ENCODE peak calls at places on chromosome 11, in eight cellular contexts. U is vagina, P is neuronal stem cell, R is brain microvascular endothelial cell, N is heart left ventricle, I is sigmoid colon, V is right cardiac atrium, Q is psoas muscle. C is an unnamed sample.

GRCh38 chr11:11391169-11391568 is 38.1 kb upstream of the CSNK2A3 start:
- DNase-seq in V (no peak), R (no peak), U (no peak), I (no peak), Q (no peak), P (no peak), N (no peak), C (no peak)

GRCh38 chr11:6618117-6619020 is 853 bp downstream of the TPP1 start:
- DNase-seq in V (no peak), R (peak), Q (no peak), N (no peak), U (no peak), I (peak), P (no peak), C (peak)

GRCh38 chr11:57364851-57365660 is 15.9 kb downstream of the PRG3 start:
- DNase-seq in N (no peak), V (no peak), R (no peak), P (no peak), I (no peak), Q (no peak), U (no peak), C (no peak)

GRCh38 chr11:77073328-77074001 is 6.7 kb downstream of the CAPN5 start:
- DNase-seq in N (peak), R (peak), I (peak), U (peak), Q (peak), V (peak), P (no peak), C (peak)

GRCh38 chr11:116558504-116559252 is 214.1 kb downstream of the BUD13 start:
- DNase-seq in I (no peak), V (no peak), U (no peak), R (peak), Q (no peak), N (no peak), P (no peak), C (no peak)

GRCh38 chr11:297666-298405 is 1.5 kb downstream of the IFITM5 start:
- DNase-seq in P (no peak), I (peak), V (peak), Q (peak), U (no peak), N (peak), R (no peak), C (no peak)

GRCh38 chr11:79039122-79039521 is 401.7 kb downstream of the TENM4 start:
- DNase-seq in N (no peak), Q (no peak), P (no peak), U (no peak), I (no peak), R (no peak), V (no peak), C (no peak)

GRCh38 chr11:118672865-118673264 is 6.6 kb downstream of the TREH start:
- DNase-seq in R (no peak), V (no peak), U (no peak), P (no peak), N (no peak), Q (no peak), I (no peak), C (no peak)

GRCh38 chr11:69292221-69292648 is 1.7 kb upstream of the MYEOV start:
- DNase-seq in N (no peak), V (no peak), P (peak), Q (no peak), U (no peak), R (no peak), I (no peak), C (no peak)

GRCh38 chr11:123461164-123461563 is 31.1 kb downstream of the GRAMD1B start:
- DNase-seq in U (no peak), V (peak), Q (peak), I (peak), P (no peak), N (peak), R (no peak), C (no peak)

GRCh38 chr11:90669094-90669493 is 446.2 kb upstream of the CHORDC1 start:
- DNase-seq in P (no peak), N (no peak), U (no peak), Q (no peak), I (no peak), V (no peak), R (no peak), C (no peak)

GRCh38 chr11:116162541-116163230 is 610.1 kb downstream of the BUD13 start:
- DNase-seq in P (peak), R (no peak), N (no peak), Q (no peak), V (peak), U (peak), I (no peak), C (no peak)

GRCh38 chr11:110186867-110187266 is 93.7 kb downstream of the ZC3H12C start:
- DNase-seq in V (no peak), Q (no peak), N (no peak), I (no peak), P (no peak), U (no peak), R (no peak), C (no peak)

GRCh38 chr11:91804057-91804456 is 420.6 kb upstream of the FAT3 start:
- DNase-seq in Q (no peak), I (no peak), N (no peak), R (peak), V (no peak), U (no peak), P (no peak), C (no peak)

GRCh38 chr11:111360150-111361043 is 18.7 kb downstream of the POU2AF1 start:
- DNase-seq in N (no peak), R (no peak), P (no peak), I (no peak), V (no peak), U (peak), Q (no peak), C (peak)

GRCh38 chr11:2762031-2762380 is 62.2 kb upstream of the KCNQ1OT1 start:
- DNase-seq in N (no peak), I (peak), R (no peak), V (no peak), U (no peak), P (no peak), Q (no peak), C (no peak)

GRCh38 chr11:118889796-118890195 is 6.1 kb downstream of the CXCR5 start:
- DNase-seq in P (no peak), Q (peak), N (peak), I (no peak), R (peak), V (peak), U (peak), C (peak)

GRCh38 chr11:47234669-47235075 is 13.9 kb downstream of the ACP2 start:
- DNase-seq in V (no peak), P (no peak), Q (no peak), R (peak), N (peak), I (peak), U (no peak), C (peak)

GRCh38 chr11:34335331-34335730 is 22.5 kb downstream of the ABTB2 start:
- DNase-seq in P (no peak), V (no peak), Q (no peak), I (no peak), R (no peak), N (no peak), U (no peak), C (no peak)

GRCh38 chr11:1074244-1075221 is at the start of gene MUC2:
- DNase-seq in N (no peak), I (peak), P (no peak), R (no peak), U (no peak), Q (peak), V (no peak), C (no peak)

GRCh38 chr11:118953265-118953664 is 2.8 kb upstream of the UPK2 start:
- DNase-seq in P (peak), U (no peak), N (no peak), Q (no peak), I (no peak), V (no peak), R (peak), C (no peak)

GRCh38 chr11:42967653-42968052 is 344.1 kb upstream of the API5 start:
- DNase-seq in V (no peak), N (no peak), U (no peak), P (no peak), I (no peak), Q (no peak), R (no peak), C (no peak)

DNA sequence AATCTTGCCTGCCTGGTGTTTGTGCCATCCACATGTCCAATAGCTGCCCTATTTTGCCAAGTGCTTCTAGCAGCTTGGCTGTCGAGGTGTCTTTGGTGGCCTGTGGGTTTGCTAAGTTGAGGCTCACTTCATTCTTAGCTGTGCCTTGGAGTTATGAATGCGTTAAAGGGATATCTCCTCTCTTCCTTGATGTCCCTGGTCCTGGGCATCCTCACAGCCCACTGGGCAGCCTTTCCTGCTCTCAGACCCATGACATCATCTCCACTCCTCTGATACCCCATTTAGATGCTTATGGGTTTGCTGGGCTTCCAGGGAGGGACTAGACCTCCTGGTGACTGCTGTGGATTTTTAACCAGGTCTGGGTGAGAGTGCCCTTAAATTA is 1.3 kb downstream of the LDLRAD3 start:
- DNase-seq in U (no peak), V (no peak), R (no peak), P (no peak), I (no peak), Q (no peak), N (no peak), C (no peak)
- H3K27ac ChIP-seq in U (peak), V (no peak), R (no peak), P (no peak), I (peak), Q (peak), N (no peak), C (no peak)

GRCh38 chr11:66418168-66418985 is 2.5 kb upstream of the NPAS4 start:
- DNase-seq in U (no peak), P (peak), R (peak), N (peak), Q (peak), V (peak), I (peak), C (no peak)
- H3K27ac ChIP-seq in U (peak), P (no peak), R (no peak), N (no peak), Q (no peak), V (no peak), I (peak), C (no peak)

GRCh38 chr11:74641905-74642304 is 49.5 kb downstream of the POLD3 start:
- DNase-seq in V (no peak), R (no peak), P (no peak), N (no peak), Q (no peak), I (no peak), U (peak), C (no peak)
- H3K27ac ChIP-seq in V (no peak), R (no peak), P (no peak), N (no peak), Q (no peak), I (peak), U (no peak), C (no peak)

GRCh38 chr11:29183301-29183700 is 833.5 kb downstream of the KCNA4 start:
- DNase-seq in V (no peak), P (no peak), Q (no peak), N (no peak), I (no peak), R (peak), U (no peak), C (no peak)
- H3K27ac ChIP-seq in V (no peak), P (no peak), Q (no peak), N (no peak), I (no peak), R (no peak), U (no peak), C (no peak)

GRCh38 chr11:95082576-95083001 is 7.1 kb upstream of the ENDOD1 start:
- DNase-seq in R (no peak), I (no peak), N (no peak), P (no peak), V (no peak), U (no peak), Q (no peak), C (no peak)
- H3K27ac ChIP-seq in R (no peak), I (peak), N (peak), P (no peak), V (peak), U (no peak), Q (no peak), C (no peak)